ENCODE peak calls at places on chromosomes 12 and 14, in five cellular contexts. One of them, this sample, is unnamed.

GRCh38 chr12:49825971-49826421 is 2.2 kb downstream of the NCKAP5L start:
- DNase-seq in smooth muscle cell of the brain vasculature: no peak
- DNase-seq in NCI-H460: no peak
- DNase-seq in Caco-2: no peak
- DNase-seq in germinal center: no peak
- DNase-seq in this sample: no peak

GRCh38 chr12:31326689-31327659 is 1.0 kb upstream of the SINHCAF start:
- DNase-seq in smooth muscle cell of the brain vasculature: no peak
- DNase-seq in NCI-H460: no peak
- DNase-seq in Caco-2: no peak
- DNase-seq in germinal center: no peak
- DNase-seq in this sample: no peak

GRCh38 chr12:32390572-32391219 is 8.7 kb upstream of the FGD4 start:
- DNase-seq in smooth muscle cell of the brain vasculature: no peak
- DNase-seq in NCI-H460: no peak
- DNase-seq in Caco-2: peak
- DNase-seq in germinal center: no peak
- DNase-seq in this sample: no peak

GRCh38 chr14:90490727-90491050 is 93.9 kb downstream of the CALM1 start:
- DNase-seq in smooth muscle cell of the brain vasculature: no peak
- DNase-seq in NCI-H460: no peak
- DNase-seq in Caco-2: no peak
- DNase-seq in germinal center: no peak
- DNase-seq in this sample: no peak

GRCh38 chr12:54300732-54301427 is at the start of gene NFE2:
- DNase-seq in smooth muscle cell of the brain vasculature: no peak
- DNase-seq in NCI-H460: peak
- DNase-seq in Caco-2: peak
- DNase-seq in germinal center: no peak
- DNase-seq in this sample: no peak

GRCh38 chr14:59244581-59244980 is 56.1 kb downstream of the DAAM1 start:
- DNase-seq in smooth muscle cell of the brain vasculature: no peak
- DNase-seq in NCI-H460: no peak
- DNase-seq in Caco-2: no peak
- DNase-seq in germinal center: no peak
- DNase-seq in this sample: no peak

GRCh38 chr12:96445743-96446655 is 43.4 kb upstream of the CFAP54 start:
- DNase-seq in smooth muscle cell of the brain vasculature: no peak
- DNase-seq in NCI-H460: peak
- DNase-seq in Caco-2: no peak
- DNase-seq in germinal center: peak
- DNase-seq in this sample: peak

GRCh38 chr12:45543887-45544286 is 185.6 kb upstream of the ARID2 start:
- DNase-seq in smooth muscle cell of the brain vasculature: peak
- DNase-seq in NCI-H460: peak
- DNase-seq in Caco-2: peak
- DNase-seq in germinal center: peak
- DNase-seq in this sample: peak

GRCh38 chr12:104354167-104354867 is 50.8 kb downstream of the EID3 start:
- DNase-seq in smooth muscle cell of the brain vasculature: no peak
- DNase-seq in NCI-H460: no peak
- DNase-seq in Caco-2: no peak
- DNase-seq in germinal center: no peak
- DNase-seq in this sample: no peak

GRCh38 chr14:55332654-55333570 is 61.7 kb downstream of the FBXO34 start:
- DNase-seq in smooth muscle cell of the brain vasculature: no peak
- DNase-seq in NCI-H460: no peak
- DNase-seq in Caco-2: no peak
- DNase-seq in germinal center: no peak
- DNase-seq in this sample: no peak

GRCh38 chr14:102323102-102323501 is 3.6 kb downstream of the ZNF839 start:
- DNase-seq in smooth muscle cell of the brain vasculature: peak
- DNase-seq in NCI-H460: peak
- DNase-seq in Caco-2: no peak
- DNase-seq in germinal center: peak
- DNase-seq in this sample: no peak

GRCh38 chr12:122862110-122862634 is 26.9 kb downstream of the HIP1R start:
- DNase-seq in smooth muscle cell of the brain vasculature: no peak
- DNase-seq in NCI-H460: no peak
- DNase-seq in Caco-2: peak
- DNase-seq in germinal center: no peak
- DNase-seq in this sample: no peak

GRCh38 chr14:23182372-23183014 is 967 bp downstream of the SLC7A8 start:
- DNase-seq in smooth muscle cell of the brain vasculature: no peak
- DNase-seq in NCI-H460: no peak
- DNase-seq in Caco-2: peak
- DNase-seq in germinal center: peak
- DNase-seq in this sample: no peak

GRCh38 chr12:99201906-99202645 is 445.5 kb upstream of the GARIN6 start:
- DNase-seq in smooth muscle cell of the brain vasculature: no peak
- DNase-seq in NCI-H460: no peak
- DNase-seq in Caco-2: no peak
- DNase-seq in germinal center: no peak
- DNase-seq in this sample: no peak

GRCh38 chr12:120799417-120800045 is 73.9 kb downstream of the ACADS start:
- DNase-seq in smooth muscle cell of the brain vasculature: no peak
- DNase-seq in NCI-H460: no peak
- DNase-seq in Caco-2: peak
- DNase-seq in germinal center: no peak
- DNase-seq in this sample: no peak

GRCh38 chr12:80677994-80678393 is 29.4 kb upstream of the MYF6 start:
- DNase-seq in smooth muscle cell of the brain vasculature: no peak
- DNase-seq in NCI-H460: no peak
- DNase-seq in Caco-2: no peak
- DNase-seq in germinal center: no peak
- DNase-seq in this sample: no peak

GRCh38 chr12:79415754-79416435 is 274.9 kb downstream of the PAWR start:
- DNase-seq in smooth muscle cell of the brain vasculature: no peak
- DNase-seq in NCI-H460: no peak
- DNase-seq in Caco-2: peak
- DNase-seq in germinal center: no peak
- DNase-seq in this sample: no peak

GRCh38 chr12:101781834-101782543 is 42.7 kb upstream of the SYCP3 start:
- DNase-seq in smooth muscle cell of the brain vasculature: no peak
- DNase-seq in NCI-H460: no peak
- DNase-seq in Caco-2: no peak
- DNase-seq in germinal center: no peak
- DNase-seq in this sample: no peak

GRCh38 chr12:113358381-113359132 is at the start of gene PLBD2:
- DNase-seq in smooth muscle cell of the brain vasculature: peak
- DNase-seq in NCI-H460: peak
- DNase-seq in Caco-2: peak
- DNase-seq in germinal center: peak
- DNase-seq in this sample: peak

GRCh38 chr12:3885179-3886094 is 12.2 kb upstream of the PARP11 start:
- DNase-seq in smooth muscle cell of the brain vasculature: peak
- DNase-seq in NCI-H460: peak
- DNase-seq in Caco-2: no peak
- DNase-seq in germinal center: no peak
- DNase-seq in this sample: peak

GRCh38 chr12:43805149-43805856 is 814 bp downstream of the TWF1 start:
- DNase-seq in smooth muscle cell of the brain vasculature: no peak
- DNase-seq in NCI-H460: no peak
- DNase-seq in Caco-2: no peak
- DNase-seq in germinal center: peak
- DNase-seq in this sample: peak

GRCh38 chr14:99686557-99687283 is 2.6 kb downstream of the CYP46A1 start:
- DNase-seq in smooth muscle cell of the brain vasculature: no peak
- DNase-seq in NCI-H460: no peak
- DNase-seq in Caco-2: no peak
- DNase-seq in germinal center: no peak
- DNase-seq in this sample: no peak

GRCh38 chr14:56751471-56751870 is 58.8 kb downstream of the OTX2 start:
- DNase-seq in smooth muscle cell of the brain vasculature: no peak
- DNase-seq in NCI-H460: no peak
- DNase-seq in Caco-2: no peak
- DNase-seq in germinal center: no peak
- DNase-seq in this sample: no peak

GRCh38 chr14:50344116-50344775 is 32.1 kb downstream of the DMAC2L start:
- DNase-seq in smooth muscle cell of the brain vasculature: no peak
- DNase-seq in NCI-H460: no peak
- DNase-seq in Caco-2: no peak
- DNase-seq in germinal center: no peak
- DNase-seq in this sample: no peak

GRCh38 chr14:24630087-24630871 is 3.7 kb downstream of the GZMB start:
- DNase-seq in smooth muscle cell of the brain vasculature: no peak
- DNase-seq in NCI-H460: no peak
- DNase-seq in Caco-2: no peak
- DNase-seq in germinal center: no peak
- DNase-seq in this sample: no peak

GRCh38 chr12:125065021-125065752 is at the start of gene AACS:
- DNase-seq in smooth muscle cell of the brain vasculature: no peak
- DNase-seq in NCI-H460: peak
- DNase-seq in Caco-2: peak
- DNase-seq in germinal center: peak
- DNase-seq in this sample: peak

GRCh38 chr12:92193846-92194245 is 48.2 kb upstream of the BTG1 start:
- DNase-seq in smooth muscle cell of the brain vasculature: no peak
- DNase-seq in NCI-H460: no peak
- DNase-seq in Caco-2: no peak
- DNase-seq in germinal center: no peak
- DNase-seq in this sample: no peak